ENCODE peak calls at places on chromosomes 2 and 18, in nine cellular contexts. M, F, B, N, S, C, G, R and Z are unnamed samples.

GRCh38 chr2:158912122-158912521 is 56.3 kb upstream of the TANC1 start:
- DNase-seq in M (no peak), F (no peak), B (no peak), N (peak), S (no peak), C (no peak), G (no peak), R (no peak), Z (no peak)

GRCh38 chr18:45684341-45685115 is 39.5 kb upstream of the SLC14A1 start:
- DNase-seq in M (no peak), F (no peak), B (no peak), N (no peak), S (peak), C (peak), G (peak), R (no peak), Z (no peak)

GRCh38 chr2:234686088-234686890 is 189.4 kb upstream of the ARL4C start:
- DNase-seq in M (no peak), F (peak), B (no peak), N (no peak), S (no peak), C (peak), G (no peak), R (no peak), Z (peak)

GRCh38 chr2:233021771-233022170 is 8.7 kb upstream of the NGEF start:
- DNase-seq in M (no peak), F (no peak), B (no peak), N (no peak), S (no peak), C (no peak), G (no peak), R (no peak), Z (peak)

GRCh38 chr18:77131100-77131651 is 1.4 kb downstream of the MBP start:
- DNase-seq in M (peak), F (no peak), B (no peak), N (no peak), S (peak), C (peak), G (no peak), R (no peak), Z (peak)

GRCh38 chr18:36527025-36527424 is 229.5 kb downstream of the FHOD3 start:
- DNase-seq in M (no peak), F (no peak), B (no peak), N (peak), S (no peak), C (no peak), G (peak), R (no peak), Z (no peak)

GRCh38 chr2:240840435-240841060 is 20.5 kb upstream of the KIF1A start:
- DNase-seq in M (no peak), F (no peak), B (no peak), N (peak), S (peak), C (peak), G (peak), R (no peak), Z (peak)

GRCh38 chr2:16192416-16193216 is 252.3 kb downstream of the MYCN start:
- DNase-seq in M (no peak), F (no peak), B (no peak), N (no peak), S (no peak), C (no peak), G (no peak), R (no peak), Z (no peak)

GRCh38 chr18:79580481-79581171 is 99.0 kb upstream of the CTDP1 start:
- DNase-seq in M (no peak), F (no peak), B (no peak), N (no peak), S (peak), C (no peak), G (no peak), R (no peak), Z (no peak)

GRCh38 chr2:68716539-68716938 is 18.1 kb upstream of the ARHGAP25 start:
- DNase-seq in M (no peak), F (no peak), B (no peak), N (no peak), S (no peak), C (no peak), G (no peak), R (no peak), Z (no peak)

GRCh38 chr2:187964742-187965141 is 326.9 kb upstream of the GULP1 start:
- DNase-seq in M (no peak), F (no peak), B (no peak), N (no peak), S (no peak), C (peak), G (no peak), R (no peak), Z (peak)

GRCh38 chr2:126788113-126788512 is 110.6 kb upstream of the TEX51 start:
- DNase-seq in M (no peak), F (no peak), B (no peak), N (no peak), S (no peak), C (no peak), G (no peak), R (no peak), Z (no peak)

GRCh38 chr2:160241251-160242137 is 41.4 kb upstream of the ITGB6 start:
- DNase-seq in M (no peak), F (peak), B (no peak), N (no peak), S (peak), C (peak), G (peak), R (no peak), Z (peak)

GRCh38 chr2:75464348-75464946 is 96.3 kb downstream of the EVA1A start:
- DNase-seq in M (no peak), F (no peak), B (no peak), N (no peak), S (peak), C (peak), G (peak), R (no peak), Z (peak)

GRCh38 chr2:133194068-133194655 is 374.1 kb downstream of the NCKAP5 start:
- DNase-seq in M (no peak), F (no peak), B (no peak), N (no peak), S (no peak), C (peak), G (no peak), R (no peak), Z (no peak)

GRCh38 chr18:50611529-50611941 is 51.6 kb downstream of the MAPK4 start:
- DNase-seq in M (no peak), F (no peak), B (no peak), N (no peak), S (no peak), C (no peak), G (no peak), R (no peak), Z (no peak)

GRCh38 chr2:9029721-9030120 is 26.2 kb upstream of the MBOAT2 start:
- DNase-seq in M (no peak), F (no peak), B (no peak), N (no peak), S (no peak), C (no peak), G (no peak), R (no peak), Z (no peak)

GRCh38 chr2:234406085-234406484 is 90.8 kb downstream of the ARL4C start:
- DNase-seq in M (no peak), F (no peak), B (no peak), N (no peak), S (no peak), C (no peak), G (no peak), R (no peak), Z (peak)

GRCh38 chr2:223306371-223306770 is 254.4 kb downstream of the KCNE4 start:
- DNase-seq in M (no peak), F (no peak), B (no peak), N (no peak), S (no peak), C (peak), G (peak), R (no peak), Z (peak)

GRCh38 chr2:197515277-197515797 is 529 bp upstream of the MOB4 start:
- DNase-seq in M (no peak), F (no peak), B (peak), N (no peak), S (no peak), C (no peak), G (peak), R (no peak), Z (no peak)

GRCh38 chr2:135836596-135836995 is 388 bp downstream of the LCT start:
- DNase-seq in M (no peak), F (no peak), B (no peak), N (no peak), S (no peak), C (no peak), G (no peak), R (no peak), Z (no peak)

GRCh38 chr2:240151477-240152031 is 11.1 kb upstream of the OTOS start:
- DNase-seq in M (no peak), F (no peak), B (no peak), N (no peak), S (no peak), C (no peak), G (no peak), R (no peak), Z (peak)

GRCh38 chr2:133732982-133733670 is 164.9 kb upstream of the NCKAP5 start:
- DNase-seq in M (no peak), F (no peak), B (no peak), N (no peak), S (no peak), C (no peak), G (no peak), R (no peak), Z (no peak)

GRCh38 chr2:202982779-202983491 is 31.7 kb upstream of the NBEAL1 start:
- DNase-seq in M (no peak), F (no peak), B (no peak), N (no peak), S (no peak), C (no peak), G (no peak), R (no peak), Z (no peak)

GRCh38 chr2:8158714-8159113 is 523.1 kb upstream of the ID2 start:
- DNase-seq in M (no peak), F (no peak), B (no peak), N (no peak), S (peak), C (no peak), G (no peak), R (no peak), Z (no peak)

GRCh38 chr18:35732652-35733051 is 151.1 kb downstream of the GALNT1 start:
- DNase-seq in M (no peak), F (no peak), B (no peak), N (no peak), S (no peak), C (peak), G (peak), R (no peak), Z (no peak)

GRCh38 chr2:8877332-8877731 is 39.9 kb upstream of the KIDINS220 start:
- DNase-seq in M (no peak), F (no peak), B (no peak), N (no peak), S (no peak), C (no peak), G (no peak), R (no peak), Z (no peak)

GRCh38 chr18:56124186-56124585 is 514.2 kb downstream of the TXNL1 start:
- DNase-seq in M (no peak), F (no peak), B (no peak), N (no peak), S (no peak), C (peak), G (peak), R (no peak), Z (peak)

GRCh38 chr2:216732334-216732733 is 37.0 kb upstream of the IGFBP5 start:
- DNase-seq in M (no peak), F (no peak), B (no peak), N (no peak), S (no peak), C (no peak), G (no peak), R (no peak), Z (no peak)

GRCh38 chr2:163698857-163699256 is 37.0 kb downstream of the FIGN start:
- DNase-seq in M (no peak), F (no peak), B (no peak), N (no peak), S (no peak), C (peak), G (no peak), R (no peak), Z (no peak)

GRCh38 chr2:65529419-65529818 is 97.0 kb upstream of the SPRED2 start:
- DNase-seq in M (no peak), F (no peak), B (no peak), N (no peak), S (no peak), C (no peak), G (no peak), R (no peak), Z (no peak)

GRCh38 chr2:131113566-131114227 is 8.6 kb downstream of the PLEKHB2 start:
- DNase-seq in M (no peak), F (no peak), B (no peak), N (no peak), S (no peak), C (no peak), G (no peak), R (no peak), Z (no peak)

GRCh38 chr18:44742741-44743311 is 62.1 kb downstream of the SETBP1 start:
- DNase-seq in M (no peak), F (no peak), B (no peak), N (peak), S (peak), C (peak), G (peak), R (no peak), Z (no peak)